ENCODE peak calls at places on chromosomes 12 and 14, in eight cellular contexts. U, L, C, A, H, F, I and R are unnamed samples.

GRCh38 chr14:58638231-58639205 is 756 bp downstream of the DACT1 start:
- DNase-seq in U (peak; percentile 49), L (peak; percentile 49), C (peak; percentile 16), A (peak; percentile 70), H (peak; percentile 59), F (peak; percentile 58), I (no peak), R (no peak)

GRCh38 chr14:74956000-74956279 is 543 bp upstream of the PGF start:
- DNase-seq in U (no peak), L (no peak), C (no peak), A (no peak), H (no peak), F (no peak), I (no peak), R (no peak)

GRCh38 chr12:40819427-40820108 is 127.3 kb downstream of the CNTN1 start:
- DNase-seq in U (no peak), L (no peak), C (no peak), A (no peak), H (peak; percentile 81), F (no peak), I (no peak), R (no peak)

GRCh38 chr12:27048822-27049752 is 26.7 kb downstream of the MED21 start:
- DNase-seq in U (peak; percentile 95), L (no peak), C (peak; percentile 87), A (no peak), H (no peak), F (no peak), I (no peak), R (peak; percentile 93)

GRCh38 chr12:67589078-67589477 is 59.5 kb upstream of the DYRK2 start:
- DNase-seq in U (no peak), L (no peak), C (no peak), A (no peak), H (no peak), F (no peak), I (no peak), R (no peak)

GRCh38 chr12:159131-159782 is 54.7 kb downstream of the SLC6A12 start:
- DNase-seq in U (no peak), L (no peak), C (no peak), A (no peak), H (no peak), F (no peak), I (no peak), R (no peak)

GRCh38 chr14:62126885-62127478 is 364.8 kb downstream of the SNAPC1 start:
- DNase-seq in U (peak; percentile 85), L (peak; percentile 65), C (peak; percentile 65), A (no peak), H (peak; percentile 63), F (no peak), I (peak; percentile 70), R (peak; percentile 62)

GRCh38 chr12:67367843-67368242 is 98.7 kb downstream of the CAND1 start:
- DNase-seq in U (no peak), L (peak; percentile 11), C (no peak), A (no peak), H (no peak), F (no peak), I (no peak), R (no peak)

GRCh38 chr12:6778212-6778570 is 5.9 kb downstream of the LAG3 start:
- DNase-seq in U (no peak), L (no peak), C (no peak), A (no peak), H (no peak), F (peak; percentile 78), I (no peak), R (no peak)

GRCh38 chr14:104361101-104361591 is 218.4 kb upstream of the C14orf180 start:
- DNase-seq in U (no peak), L (no peak), C (no peak), A (no peak), H (no peak), F (peak; percentile 10), I (no peak), R (no peak)

GRCh38 chr12:67651380-67651695 is 2.8 kb downstream of the DYRK2 start:
- DNase-seq in U (peak; percentile 49), L (peak; percentile 50), C (peak; percentile 17), A (no peak), H (peak; percentile 27), F (no peak), I (peak; percentile 64), R (peak; percentile 14)

GRCh38 chr14:94331462-94331861 is 8.3 kb upstream of the SERPINA6 start:
- DNase-seq in U (no peak), L (no peak), C (no peak), A (no peak), H (no peak), F (no peak), I (no peak), R (no peak)

GRCh38 chr12:109255377-109255776 is 53.7 kb downstream of the FOXN4 start:
- DNase-seq in U (peak; percentile 43), L (peak; percentile 14), C (peak; percentile 11), A (no peak), H (no peak), F (no peak), I (peak; percentile 11), R (no peak)

GRCh38 chr14:101947577-101947903 is 16.8 kb upstream of the DYNC1H1 start:
- DNase-seq in U (no peak), L (peak; percentile 31), C (no peak), A (peak; percentile 68), H (no peak), F (no peak), I (no peak), R (no peak)

GRCh38 chr14:20714593-20715250 is 26.2 kb downstream of the ANG start:
- DNase-seq in U (peak; percentile 39), L (no peak), C (peak; percentile 88), A (peak; percentile 85), H (no peak), F (peak; percentile 24), I (no peak), R (peak; percentile 88)

GRCh38 chr12:77152623-77153193 is 87.3 kb upstream of the E2F7 start:
- DNase-seq in U (peak; percentile 63), L (no peak), C (peak; percentile 52), A (no peak), H (peak; percentile 52), F (peak; percentile 13), I (no peak), R (peak; percentile 35)

GRCh38 chr12:46516933-46517578 is 144.5 kb upstream of the SLC38A2 start:
- DNase-seq in U (no peak), L (peak; percentile 90), C (peak; percentile 17), A (no peak), H (no peak), F (no peak), I (no peak), R (peak; percentile 27)

GRCh38 chr12:132462778-132463177 is 27.2 kb upstream of the FBRSL1 start:
- DNase-seq in U (no peak), L (peak; percentile 55), C (no peak), A (no peak), H (no peak), F (no peak), I (no peak), R (no peak)

GRCh38 chr12:51269174-51270066 is 795 bp downstream of the SMAGP start:
- DNase-seq in U (peak; percentile 65), L (peak; percentile 44), C (peak; percentile 65), A (peak; percentile 90), H (peak; percentile 67), F (peak; percentile 44), I (peak; percentile 40), R (peak; percentile 38)
- TF ChIP-seq CTCF in U (peak; percentile 56), L (peak; percentile 28), C (peak; percentile 43), A (peak; percentile 46), H (peak; percentile 38), F (no peak), I (peak; percentile 74), R (peak; percentile 69)

GRCh38 chr12:1542599-1542998 is 51.8 kb downstream of the FBXL14 start:
- DNase-seq in U (no peak), L (no peak), C (no peak), A (no peak), H (no peak), F (no peak), I (no peak), R (no peak)

GRCh38 chr12:1540690-1541089 is 53.7 kb downstream of the FBXL14 start:
- DNase-seq in U (peak; percentile 96), L (no peak), C (peak; percentile 90), A (no peak), H (no peak), F (no peak), I (no peak), R (peak; percentile 95)

GRCh38 chr12:1546931-1547640 is 47.3 kb downstream of the FBXL14 start:
- DNase-seq in U (no peak), L (no peak), C (no peak), A (peak; percentile 36), H (no peak), F (no peak), I (peak; percentile 62), R (no peak)

GRCh38 chr12:1544991-1545700 is 49.2 kb downstream of the FBXL14 start:
- DNase-seq in U (peak; percentile 68), L (no peak), C (no peak), A (no peak), H (no peak), F (no peak), I (peak; percentile 30), R (peak; percentile 27)
- TF ChIP-seq CTCF in U (peak; percentile 66), L (no peak), C (no peak), A (peak; percentile 27), H (peak; percentile 49), F (no peak), I (peak; percentile 74), R (peak; percentile 14)

GRCh38 chr12:89040146-89040964 is 311.9 kb downstream of the DUSP6 start:
- DNase-seq in U (peak; percentile 16), L (peak; percentile 94), C (peak; percentile 56), A (no peak), H (no peak), F (no peak), I (peak; percentile 57), R (peak; percentile 74)

GRCh38 chr12:89033062-89033461 is 319.2 kb downstream of the DUSP6 start:
- DNase-seq in U (no peak), L (no peak), C (no peak), A (no peak), H (no peak), F (no peak), I (no peak), R (no peak)

DNA sequence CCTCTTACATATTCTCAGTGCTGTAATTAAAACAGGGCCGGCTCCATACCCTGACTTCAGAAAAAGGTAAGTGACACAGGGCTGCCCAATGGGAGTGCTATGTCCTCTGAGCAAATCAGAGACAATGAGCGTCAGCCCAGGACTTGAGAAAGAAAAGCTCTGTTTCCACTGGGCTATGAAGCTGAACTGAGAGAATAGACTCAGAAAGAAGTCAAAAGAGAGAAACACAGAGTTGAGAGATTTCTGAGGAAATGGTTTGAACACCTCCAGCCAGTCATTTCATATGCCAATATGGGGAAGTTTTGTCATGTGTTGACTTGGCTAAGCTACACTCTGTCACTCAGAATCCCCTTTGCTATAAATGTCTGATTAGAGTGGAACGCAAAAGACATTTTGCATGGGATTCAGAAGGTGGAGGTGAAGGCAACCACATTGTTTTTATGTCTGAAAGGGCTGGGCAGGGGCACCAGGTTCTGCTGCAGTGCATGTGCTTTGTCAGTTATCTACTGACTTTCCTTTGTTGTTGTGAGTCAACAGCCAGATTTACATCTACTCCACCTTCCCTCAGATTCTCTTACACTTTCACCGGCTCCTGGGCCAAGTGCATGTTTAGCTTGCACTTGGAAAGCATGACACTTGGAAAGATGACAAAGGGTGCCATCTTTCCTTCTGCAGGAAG is 313.3 kb downstream of the DUSP6 start:
- DNase-seq in U (no peak), L (peak; percentile 32), C (no peak), A (no peak), H (no peak), F (no peak), I (no peak), R (peak; percentile 12)
- TF ChIP-seq CTCF in U (no peak), L (no peak), C (no peak), A (no peak), H (no peak), F (no peak), I (no peak), R (no peak)

GRCh38 chr14:22987291-22987690 is 4.9 kb upstream of the AJUBA start:
- DNase-seq in U (no peak), L (no peak), C (no peak), A (peak; percentile 43), H (no peak), F (no peak), I (no peak), R (no peak)
- TF ChIP-seq CTCF in U (no peak), L (no peak), C (no peak), A (no peak), H (no peak), F (no peak), I (no peak), R (no peak)